ENCODE peak calls at places on chromosomes 5 and 9, in nine cellular contexts. L is PC-3, B is IMR-90, O is OCI-LY7, K is SJSA1, T is aorta, A is GM23248, U is body of pancreas, G is tibial artery. H is an unnamed sample.

GRCh38 chr9:134057311-134057665 is 10.5 kb downstream of the BRD3 start:
- DNase-seq in U (no peak), O (no peak), L (no peak), K (no peak), T (no peak), G (peak), A (no peak), B (no peak), H (no peak)

GRCh38 chr9:94920439-94920951 is 194.0 kb downstream of the AOPEP start:
- DNase-seq in U (no peak), A (peak), B (peak), T (peak), O (no peak), G (peak), K (peak), L (no peak), H (peak)

GRCh38 chr9:104950838-104951237 is 22.9 kb upstream of the ABCA1 start:
- DNase-seq in B (peak), U (no peak), G (no peak), K (no peak), O (no peak), T (no peak), A (peak), L (no peak), H (no peak)

GRCh38 chr5:152202321-152202720 is 202.8 kb downstream of the NMUR2 start:
- DNase-seq in T (no peak), B (no peak), O (no peak), U (no peak), L (no peak), K (no peak), A (no peak), G (no peak), H (no peak)

GRCh38 chr5:54692631-54693030 is 175.1 kb downstream of the SNX18 start:
- DNase-seq in A (no peak), U (no peak), G (no peak), B (no peak), T (no peak), O (no peak), L (no peak), K (no peak), H (no peak)

GRCh38 chr5:156920042-156920860 is 42.8 kb downstream of the TIMD4 start:
- DNase-seq in T (no peak), U (no peak), L (peak), O (no peak), K (no peak), A (peak), B (no peak), G (no peak), H (no peak)

GRCh38 chr5:57209316-57210040 is 35.6 kb downstream of the GPBP1 start:
- DNase-seq in G (no peak), U (no peak), T (no peak), K (no peak), O (no peak), L (peak), A (peak), B (peak), H (no peak)

GRCh38 chr9:131854906-131855504 is 115.1 kb upstream of the RAPGEF1 start:
- DNase-seq in A (peak), K (no peak), O (no peak), L (no peak), B (peak), U (no peak), T (no peak), G (no peak), H (no peak)

GRCh38 chr9:16825971-16826370 is 44.5 kb downstream of the BNC2 start:
- DNase-seq in G (no peak), L (peak), T (no peak), O (no peak), B (peak), U (no peak), A (peak), K (peak), H (peak)

GRCh38 chr5:172071244-172071875 is 64.9 kb upstream of the FBXW11 start:
- DNase-seq in L (no peak), T (no peak), K (no peak), A (no peak), O (no peak), B (no peak), U (no peak), G (no peak), H (no peak)

GRCh38 chr5:87258507-87258906 is 9.2 kb upstream of the RASA1 start:
- DNase-seq in B (no peak), O (no peak), T (no peak), K (no peak), G (no peak), U (no peak), A (no peak), L (no peak), H (no peak)

GRCh38 chr9:133000842-133001241 is 22.3 kb downstream of the GFI1B start:
- DNase-seq in L (no peak), A (no peak), U (no peak), B (no peak), T (no peak), K (no peak), O (no peak), G (peak), H (no peak)

GRCh38 chr5:172245046-172245445 is 38.5 kb downstream of the UBTD2 start:
- DNase-seq in T (no peak), G (no peak), B (no peak), U (no peak), A (no peak), L (no peak), K (no peak), O (no peak), H (no peak)

GRCh38 chr9:88746029-88746743 is 211.2 kb downstream of the NXNL2 start:
- DNase-seq in G (peak), T (peak), U (no peak), B (peak), L (peak), A (peak), K (peak), O (no peak), H (peak)

GRCh38 chr9:106960238-106960637 is 97.3 kb downstream of the ZNF462 start:
- DNase-seq in G (no peak), L (no peak), K (no peak), B (no peak), T (no peak), O (no peak), A (no peak), U (no peak), H (no peak)

GRCh38 chr9:106962105-106962504 is 99.1 kb downstream of the ZNF462 start:
- DNase-seq in U (no peak), G (no peak), L (no peak), A (peak), O (no peak), K (no peak), B (no peak), T (no peak), H (no peak)

GRCh38 chr9:106962615-106963363 is 99.8 kb downstream of the ZNF462 start:
- DNase-seq in A (no peak), T (no peak), L (no peak), O (no peak), U (no peak), K (no peak), B (no peak), G (no peak), H (no peak)

GRCh38 chr9:106963684-106964083 is 100.7 kb downstream of the ZNF462 start:
- DNase-seq in L (no peak), O (no peak), K (no peak), B (no peak), G (no peak), A (no peak), U (no peak), T (no peak), H (no peak)

DNA sequence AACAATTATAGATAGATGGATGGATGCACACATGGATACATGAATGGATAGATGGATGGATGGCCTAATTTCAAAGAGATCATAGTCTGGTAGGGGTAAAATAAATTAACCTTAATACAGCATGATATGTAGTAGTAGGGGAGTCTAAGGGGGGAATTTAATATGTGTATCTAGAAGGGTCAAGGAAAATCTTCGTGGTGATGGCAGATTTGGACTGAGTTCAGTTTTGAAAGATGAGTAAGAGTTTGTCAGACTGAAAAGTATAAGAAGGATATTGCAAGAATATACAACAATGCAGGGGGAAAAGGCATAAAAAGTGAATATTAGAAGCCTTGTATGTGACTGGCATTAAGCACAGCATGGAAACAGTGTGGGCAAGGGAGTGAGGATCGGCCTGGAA is 98.7 kb downstream of the ZNF462 start:
- DNase-seq in B (peak), K (no peak), G (no peak), U (no peak), O (no peak), A (peak), T (no peak), L (peak), H (no peak)
- H3K27ac ChIP-seq in B (no peak), K (no peak), G (no peak), U (no peak), O (no peak), A (no peak), T (no peak), L (peak), H (no peak)

DNA sequence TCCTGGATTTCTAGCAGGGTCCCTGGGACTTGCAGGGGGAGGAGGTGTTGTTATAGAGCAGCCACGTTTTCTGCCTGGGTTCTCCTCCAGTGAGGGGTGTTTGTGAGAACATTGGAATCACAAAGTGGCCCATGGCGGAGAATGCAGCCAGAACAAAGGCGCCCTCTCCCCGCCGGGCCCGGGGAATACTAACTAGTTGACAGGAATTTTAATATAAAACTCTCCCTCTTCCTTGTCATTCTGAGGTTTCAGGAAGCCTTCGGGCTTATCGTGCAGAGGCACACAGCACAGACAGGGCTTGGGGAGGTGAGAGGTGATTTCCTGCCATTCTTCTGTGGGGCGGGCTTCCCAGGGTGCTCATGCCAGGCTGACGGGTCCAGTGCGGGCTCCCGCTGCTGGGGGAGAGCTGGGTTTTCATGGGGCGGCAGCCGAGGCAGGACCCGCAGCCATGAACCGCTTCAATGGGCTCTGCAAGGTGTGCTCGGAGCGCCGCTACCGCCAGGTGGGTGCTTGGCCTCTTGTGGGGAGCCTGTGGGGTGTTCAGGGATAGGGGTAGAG is 37.7 kb downstream of the RGS3 start:
- DNase-seq in B (no peak), A (no peak), O (no peak), K (no peak), U (no peak), T (no peak), G (no peak), L (no peak), H (no peak)
- H3K4me3 ChIP-seq in B (no peak), A (no peak), O (no peak), K (no peak), U (no peak), T (no peak), G (peak), L (no peak), H (no peak)

GRCh38 chr5:148414848-148415247 is 31.1 kb downstream of the FBXO38 start:
- DNase-seq in G (no peak), A (peak), L (no peak), K (no peak), O (no peak), T (no peak), B (no peak), U (no peak), H (no peak)
- H3K27ac ChIP-seq in G (no peak), A (no peak), L (no peak), K (no peak), O (no peak), T (no peak), B (no peak), U (no peak), H (no peak)

DNA sequence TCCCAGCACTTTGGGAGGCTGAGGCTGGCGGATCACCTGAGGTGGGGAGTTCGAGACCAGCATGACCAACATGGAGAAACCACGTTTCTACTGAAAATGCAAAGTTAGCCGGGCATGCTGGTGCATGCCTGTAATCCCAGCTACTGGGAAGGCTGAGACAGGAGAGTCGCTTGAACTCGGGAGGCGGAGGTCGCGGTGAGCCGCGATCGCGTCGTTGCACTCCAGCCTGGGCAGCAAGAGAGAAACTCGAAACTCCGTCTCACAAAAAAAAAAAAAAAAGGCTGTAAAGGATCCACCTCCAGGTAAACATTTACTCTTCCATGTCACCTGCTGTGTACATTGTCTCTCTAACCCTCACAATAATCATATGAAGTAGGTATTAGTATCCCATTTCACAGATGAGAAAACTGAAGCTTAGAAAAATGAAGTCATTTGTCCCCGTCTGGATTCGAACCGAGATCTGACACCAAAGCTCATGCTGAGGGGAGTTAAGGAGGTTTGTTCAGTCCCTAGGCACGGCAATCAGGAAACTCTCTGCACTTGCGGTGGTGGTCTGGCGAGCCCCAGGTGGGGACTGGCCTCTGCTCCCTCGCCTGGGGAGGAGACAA is 494 bp upstream of the DOCK2 start:
- DNase-seq in T (no peak), G (no peak), L (no peak), O (no peak), K (no peak), A (no peak), U (no peak), B (no peak), H (no peak)
- H3K4me3 ChIP-seq in T (no peak), G (peak), L (no peak), O (peak), K (no peak), A (peak), U (no peak), B (no peak), H (peak)

DNA sequence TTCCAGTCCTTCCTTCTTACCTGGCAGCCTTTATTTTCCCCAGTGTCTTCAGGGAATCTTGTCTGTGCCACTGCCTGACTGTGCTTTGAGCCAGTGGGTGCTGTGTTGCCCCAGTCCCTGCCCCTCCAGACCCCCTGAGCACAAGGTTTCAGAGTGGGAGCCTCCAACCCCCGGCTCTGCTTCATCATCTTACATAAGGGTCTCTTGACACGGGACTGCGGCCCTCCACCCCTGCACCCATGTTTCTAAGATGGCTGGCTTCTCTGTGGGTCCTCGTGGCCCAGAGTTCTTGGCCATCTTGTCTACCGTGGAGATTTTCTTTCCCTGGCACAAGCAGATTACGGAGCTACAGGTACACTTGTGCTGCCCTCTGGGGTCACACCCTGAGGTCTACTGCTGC is 194.1 kb downstream of the CACNA1B start:
- DNase-seq in T (no peak), G (no peak), O (no peak), K (no peak), B (no peak), A (no peak), L (no peak), U (no peak), H (no peak)
- H3K27ac ChIP-seq in T (no peak), G (no peak), O (no peak), K (no peak), B (no peak), A (no peak), L (no peak), U (no peak), H (no peak)

GRCh38 chr5:16461782-16462181 is 3.8 kb downstream of the ZNF622 start:
- DNase-seq in A (peak), K (peak), O (no peak), U (no peak), B (peak), G (no peak), L (peak), T (no peak), H (peak)

GRCh38 chr5:16457451-16457850 is 8.1 kb downstream of the ZNF622 start:
- DNase-seq in U (no peak), B (no peak), L (no peak), A (no peak), G (no peak), T (no peak), K (no peak), O (no peak), H (no peak)

GRCh38 chr5:16459451-16459850 is 6.1 kb downstream of the ZNF622 start:
- DNase-seq in L (no peak), U (no peak), A (no peak), O (no peak), B (no peak), T (no peak), G (no peak), K (no peak), H (no peak)

GRCh38 chr5:16457853-16458252 is 7.7 kb downstream of the ZNF622 start:
- DNase-seq in L (no peak), T (no peak), K (no peak), B (peak), U (no peak), G (no peak), A (peak), O (no peak), H (no peak)

DNA sequence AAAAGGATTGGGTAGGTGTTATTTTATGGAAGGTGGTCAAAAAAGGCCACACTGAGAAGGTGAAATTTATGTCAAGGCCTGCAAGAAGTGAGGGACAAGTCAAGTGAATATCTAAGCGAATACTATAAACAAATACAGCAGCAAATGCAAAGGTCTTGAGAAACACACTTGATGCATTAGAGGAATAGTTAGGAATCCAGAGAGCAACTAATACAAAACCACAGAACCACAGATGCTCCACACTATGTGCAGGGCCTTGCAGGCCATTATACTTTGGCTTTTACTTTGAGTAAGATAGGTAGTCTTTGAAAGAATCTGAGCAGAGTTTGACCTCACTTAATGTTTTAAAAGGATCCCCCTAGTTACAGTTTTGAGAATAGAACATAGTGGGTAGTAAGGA is 4.6 kb downstream of the ZNF622 start:
- DNase-seq in U (no peak), K (no peak), B (peak), L (no peak), O (no peak), G (no peak), T (no peak), A (peak), H (peak)
- H3K4me3 ChIP-seq in U (no peak), K (no peak), B (no peak), L (no peak), O (no peak), G (no peak), T (no peak), A (peak), H (no peak)

DNA sequence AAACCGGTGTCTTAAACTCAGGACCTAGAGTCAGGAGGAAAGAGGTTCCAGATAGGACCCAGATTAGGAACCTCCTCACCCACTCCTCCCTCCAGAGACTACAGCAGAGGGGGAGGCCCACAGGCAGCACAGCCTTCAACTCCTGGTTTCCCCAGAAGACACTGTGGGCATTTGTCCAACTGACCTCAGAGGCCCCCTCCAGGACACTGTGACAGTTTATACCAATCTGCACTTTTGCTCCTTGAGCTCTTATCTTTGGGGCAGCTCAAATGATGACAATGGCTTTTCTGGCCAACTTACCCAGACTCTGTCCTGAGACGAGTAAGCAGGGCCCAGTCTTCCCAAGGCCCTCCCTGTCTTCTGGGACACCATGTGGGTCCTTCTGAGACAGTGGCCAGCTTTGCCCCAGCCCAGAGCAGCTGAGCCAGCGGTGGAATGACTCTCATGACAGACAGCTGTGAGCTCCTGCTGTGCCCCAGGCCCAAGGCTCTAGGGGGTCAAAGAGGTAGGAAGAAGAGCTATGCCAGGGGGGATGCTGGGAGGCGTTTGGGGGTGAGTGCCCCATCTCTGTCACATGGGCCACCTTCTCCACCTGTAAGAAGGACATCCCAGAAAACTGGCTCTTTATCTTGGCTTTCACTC is 14.3 kb downstream of the OR2V2 start:
- DNase-seq in O (no peak), G (no peak), U (no peak), A (no peak), L (no peak), T (no peak), B (no peak), K (no peak), H (no peak)
- H3K27ac ChIP-seq in O (peak), G (no peak), U (no peak), A (peak), L (peak), T (no peak), B (no peak), K (no peak), H (peak)

DNA sequence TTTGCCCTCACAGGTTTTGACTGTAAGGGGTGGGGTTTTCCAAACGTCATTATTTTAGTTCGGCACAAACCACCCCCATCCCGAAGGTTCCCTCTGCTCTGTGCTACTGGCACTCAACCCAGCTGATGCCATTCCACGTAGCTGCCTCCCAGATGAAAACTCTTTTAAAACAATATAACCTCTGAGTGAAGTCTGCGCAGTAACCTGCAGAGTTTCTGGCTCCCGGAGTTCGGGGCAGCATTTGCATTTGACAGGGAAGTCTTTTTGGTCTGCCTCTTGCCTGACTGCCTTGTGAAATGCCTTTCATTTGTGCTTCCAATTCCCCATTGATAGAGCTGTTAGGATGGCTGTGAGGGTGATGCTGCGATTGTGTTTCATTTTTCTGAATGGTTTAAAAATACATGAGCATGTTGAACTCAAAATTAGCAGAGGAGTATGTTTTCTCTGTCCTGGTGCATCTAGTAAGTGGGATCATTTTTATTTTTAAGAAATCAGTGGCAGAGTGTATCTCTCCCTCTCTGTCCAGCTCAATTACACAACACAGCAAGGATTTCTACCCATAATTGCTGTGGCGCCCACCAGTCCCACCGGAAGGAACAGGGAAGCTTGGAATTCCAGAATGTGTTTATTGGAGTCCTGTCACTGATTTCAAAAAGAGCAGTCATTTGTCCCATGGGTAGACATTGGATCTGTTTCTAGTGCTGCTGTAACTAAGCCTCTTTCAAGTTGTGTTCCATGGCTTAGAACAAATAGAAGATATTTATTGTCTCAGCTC is 24.8 kb downstream of the ADCY2 start:
- DNase-seq in T (no peak), B (no peak), O (no peak), K (no peak), G (no peak), U (no peak), L (no peak), A (no peak), H (no peak)
- H3K4me3 ChIP-seq in T (no peak), B (no peak), O (no peak), K (no peak), G (no peak), U (no peak), L (no peak), A (no peak), H (no peak)

H was measured in AG04450.